ENCODE peak calls at places on chromosomes 4 and X, in ten cellular contexts. C is right lobe of liver; E is foreskin fibroblast; R is endothelial cell; D is cardiac muscle cell; Q is brain microvascular endothelial cell; I is activated CD8-positive, alpha-beta T cell treated with anti-CD3 and anti-CD28 coated beads for 36 hours; P is A549; H is thoracic aorta; X is HCT116. F is an unnamed sample.

GRCh38 chr4:174575436-174575835 is 53.1 kb upstream of the HPGD start:
- DNase-seq in C (no peak), P (no peak), D (no peak), Q (no peak), X (no peak), R (no peak), E (no peak), H (no peak), I (no peak), F (no peak)

GRCh38 chr4:84938316-84938715 is 28.2 kb downstream of the WDFY3 start:
- DNase-seq in E (peak), P (no peak), D (peak), Q (peak), X (no peak), R (no peak), I (no peak), C (no peak), H (peak), F (no peak)

GRCh38 chr4:138115053-138115452 is 127.1 kb downstream of the SLC7A11 start:
- DNase-seq in D (no peak), C (no peak), Q (no peak), X (no peak), E (no peak), H (no peak), R (no peak), I (no peak), P (no peak), F (no peak)

GRCh38 chrX:2413969-2414368 is 86.8 kb downstream of the DHRSX start:
- DNase-seq in C (no peak), P (no peak), R (no peak), I (no peak), Q (no peak), H (no peak), D (no peak), E (no peak), X (no peak), F (no peak)

GRCh38 chr4:147003956-147004580 is 58.4 kb upstream of the TTC29 start:
- DNase-seq in R (no peak), I (no peak), D (no peak), Q (no peak), E (no peak), X (no peak), C (no peak), H (no peak), P (no peak), F (no peak)

GRCh38 chr4:114364857-114365256 is 233.8 kb upstream of the UGT8 start:
- DNase-seq in D (peak), Q (peak), I (no peak), P (peak), E (peak), H (no peak), C (no peak), R (no peak), X (no peak), F (no peak)

GRCh38 chr4:154973636-154974035 is 192.6 kb downstream of the RBM46 start:
- DNase-seq in E (no peak), P (no peak), C (no peak), D (no peak), Q (no peak), R (no peak), H (no peak), I (no peak), X (no peak), F (no peak)

GRCh38 chr4:818106-818921 is 7.6 kb downstream of the CPLX1 start:
- DNase-seq in H (no peak), D (no peak), Q (no peak), I (no peak), P (no peak), E (no peak), R (no peak), X (no peak), C (no peak), F (no peak)

GRCh38 chrX:119981286-119982070 is 37.9 kb upstream of the NKAP start:
- DNase-seq in I (peak), P (peak), Q (peak), D (peak), R (no peak), C (no peak), E (no peak), X (peak), H (no peak), F (peak)

GRCh38 chr4:845233-845835 is 19.4 kb upstream of the CPLX1 start:
- DNase-seq in X (no peak), P (no peak), D (peak), C (peak), H (no peak), Q (no peak), E (peak), I (no peak), R (no peak), F (no peak)

GRCh38 chr4:29259556-29259955 is 1460.6 kb upstream of the PCDH7 start:
- DNase-seq in R (no peak), E (no peak), P (no peak), Q (no peak), H (no peak), X (no peak), D (no peak), I (no peak), C (no peak), F (no peak)

GRCh38 chr4:15118281-15118680 is 116.0 kb downstream of the CPEB2 start:
- DNase-seq in P (peak), Q (no peak), C (peak), X (no peak), H (no peak), E (no peak), R (no peak), I (no peak), D (no peak), F (no peak)

GRCh38 chr4:47650584-47651130 is 165.6 kb downstream of the ATP10D start:
- DNase-seq in D (peak), R (no peak), P (no peak), E (peak), I (no peak), H (no peak), X (no peak), C (no peak), Q (peak), F (no peak)

GRCh38 chrX:48933757-48934156 is 14.9 kb upstream of the PIM2 start:
- DNase-seq in H (no peak), D (no peak), R (no peak), E (no peak), X (no peak), C (no peak), I (no peak), Q (no peak), P (no peak), F (no peak)

GRCh38 chrX:48927125-48927524 is 8.3 kb upstream of the PIM2 start:
- DNase-seq in D (no peak), X (no peak), I (no peak), C (no peak), R (no peak), P (no peak), E (no peak), Q (no peak), H (no peak), F (no peak)

GRCh38 chrX:48924270-48924669 is 5.4 kb upstream of the PIM2 start:
- DNase-seq in D (no peak), P (no peak), R (no peak), X (no peak), H (no peak), E (no peak), I (peak), C (no peak), Q (no peak), F (no peak)

GRCh38 chrX:48923771-48924170 is 4.9 kb upstream of the PIM2 start:
- DNase-seq in I (no peak), Q (no peak), X (no peak), P (no peak), R (no peak), C (no peak), H (no peak), D (no peak), E (no peak), F (no peak)

DNA sequence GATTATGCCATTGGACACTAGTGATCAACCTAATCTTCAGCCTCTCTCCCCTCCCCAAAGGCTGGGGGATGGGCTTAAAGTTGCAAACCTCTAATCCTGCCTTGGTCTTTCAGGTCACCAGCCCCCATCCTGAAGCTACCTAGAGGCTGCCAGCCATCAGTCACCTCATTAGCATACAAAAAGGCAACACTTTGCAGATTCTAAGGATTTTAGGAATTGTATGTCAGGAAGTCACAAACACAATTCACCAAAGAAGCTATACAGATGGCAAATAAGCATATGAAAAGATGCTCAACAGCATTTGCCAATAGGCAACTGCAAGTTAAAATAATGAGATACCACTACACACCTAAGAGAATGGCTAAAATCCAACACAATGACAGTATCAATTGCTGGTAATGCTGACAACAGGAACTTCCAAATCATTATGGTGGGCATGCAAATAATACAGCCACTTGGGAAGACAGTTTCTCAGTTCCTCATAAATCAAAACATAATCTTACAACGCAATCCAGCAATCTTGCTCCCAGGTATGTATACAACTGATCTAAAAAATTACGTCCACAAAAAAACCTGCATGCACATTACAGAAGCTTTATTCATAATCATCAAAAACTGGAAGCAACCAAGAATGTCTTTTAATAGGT is 9.0 kb upstream of the PIM2 start:
- DNase-seq in Q (no peak), H (no peak), D (no peak), E (no peak), R (no peak), P (no peak), I (no peak), X (no peak), C (no peak), F (no peak)
- TF ChIP-seq CTCF in Q (no peak), H (no peak), D (no peak), E (no peak), R (no peak), P (no peak), I (no peak), X (no peak), C (no peak), F (no peak)

DNA sequence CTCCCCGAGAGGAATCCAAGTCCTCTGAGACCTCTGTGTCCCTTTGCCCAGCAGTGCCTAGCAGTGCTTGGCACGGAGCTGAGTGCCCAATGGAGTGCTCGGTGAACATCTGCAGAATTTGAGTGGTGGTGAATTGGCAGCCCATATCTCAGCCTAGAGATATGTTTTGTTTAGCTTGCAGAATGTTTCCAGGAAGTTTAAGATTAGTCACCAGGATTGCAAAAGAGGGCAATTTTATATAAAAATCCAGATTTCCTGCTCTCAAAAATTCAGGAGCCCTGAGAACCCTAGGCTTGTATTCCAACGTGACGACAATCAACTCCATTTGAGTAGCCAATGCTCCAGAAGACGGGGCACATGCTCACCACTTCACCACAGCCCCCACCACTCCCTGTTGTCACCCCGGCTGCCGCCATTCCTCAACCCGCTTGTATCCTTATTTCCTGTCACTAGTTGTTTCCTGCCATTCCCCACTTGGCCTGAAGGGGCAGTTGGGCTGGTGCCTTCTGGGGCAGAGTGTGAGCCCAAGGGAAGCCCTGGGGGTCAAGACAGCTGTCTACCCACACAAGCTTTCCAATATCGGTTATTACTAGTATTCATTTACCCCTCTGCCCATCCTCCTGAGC is 116.9 kb downstream of the EFNB1 start:
- DNase-seq in Q (peak), R (peak), H (no peak), D (peak), C (no peak), I (peak), X (no peak), P (peak), E (peak), F (no peak)
- TF ChIP-seq CTCF in Q (peak), R (peak), H (peak), D (peak), C (peak), I (no peak), X (peak), P (no peak), E (peak), F (no peak)

GRCh38 chrX:36869457-36869856 is 138.7 kb upstream of the FAM47C start:
- DNase-seq in C (no peak), D (no peak), E (no peak), P (no peak), H (no peak), R (no peak), X (no peak), I (no peak), Q (no peak), F (no peak)

GRCh38 chrX:36868592-36868991 is 139.6 kb upstream of the FAM47C start:
- DNase-seq in R (no peak), D (no peak), C (no peak), X (no peak), Q (no peak), P (no peak), H (no peak), I (no peak), E (no peak), F (no peak)

GRCh38 chrX:36867143-36867542 is 141.0 kb upstream of the FAM47C start:
- DNase-seq in Q (peak), D (peak), I (no peak), E (no peak), H (no peak), X (no peak), R (peak), P (peak), C (no peak), F (peak)
- TF ChIP-seq CTCF in Q (peak), D (peak), I (peak), E (peak), H (peak), X (peak), R (peak), P (peak), C (peak), F (peak)

DNA sequence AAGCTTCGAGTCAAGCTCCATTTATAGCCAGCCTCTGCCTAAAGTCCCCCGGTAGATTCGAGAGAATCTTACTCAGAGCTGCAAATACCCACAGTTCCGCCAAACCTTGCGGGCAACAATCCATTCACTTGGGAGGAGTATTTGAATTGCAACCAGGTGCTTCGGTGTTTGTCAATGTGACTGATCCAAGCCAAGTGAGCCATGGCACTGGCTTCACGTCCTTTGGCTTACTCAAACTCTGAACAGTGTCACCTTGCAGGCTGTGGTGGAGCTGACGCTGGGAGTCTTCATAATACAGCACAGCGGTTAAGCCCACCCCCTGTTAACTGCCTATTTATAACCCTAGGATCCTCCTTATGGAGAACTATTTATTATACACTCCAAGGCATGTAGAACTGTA is 11.2 kb downstream of the CD40LG start:
- DNase-seq in X (no peak), D (no peak), P (no peak), C (no peak), H (no peak), Q (no peak), I (no peak), E (no peak), R (no peak), F (no peak)
- TF ChIP-seq CTCF in X (no peak), D (no peak), P (no peak), C (no peak), H (no peak), Q (no peak), I (no peak), E (no peak), R (no peak), F (no peak)

GRCh38 chr4:152356428-152357034 is 179.4 kb downstream of the FBXW7 start:
- DNase-seq in I (no peak), Q (peak), D (peak), R (no peak), E (no peak), C (no peak), P (no peak), H (no peak), X (no peak), F (no peak)
- TF ChIP-seq CTCF in I (no peak), Q (no peak), D (no peak), R (no peak), E (no peak), C (no peak), P (peak), H (no peak), X (peak), F (no peak)

GRCh38 chrX:72050011-72050410 is 81.7 kb downstream of the RTL5 start:
- DNase-seq in P (no peak), E (no peak), R (no peak), Q (no peak), X (no peak), H (no peak), D (no peak), C (no peak), I (no peak), F (no peak)

GRCh38 chrX:72045552-72046277 is 86.0 kb downstream of the RTL5 start:
- DNase-seq in C (no peak), R (no peak), X (no peak), Q (no peak), P (peak), D (no peak), E (no peak), H (no peak), I (no peak), F (no peak)

GRCh38 chrX:72046447-72046846 is 85.3 kb downstream of the RTL5 start:
- DNase-seq in C (no peak), X (no peak), E (no peak), R (no peak), D (no peak), H (no peak), Q (no peak), P (no peak), I (no peak), F (no peak)

GRCh38 chrX:72051589-72051988 is 80.1 kb downstream of the RTL5 start:
- DNase-seq in C (no peak), Q (no peak), R (no peak), P (no peak), E (no peak), D (no peak), I (no peak), H (no peak), X (no peak), F (no peak)

DNA sequence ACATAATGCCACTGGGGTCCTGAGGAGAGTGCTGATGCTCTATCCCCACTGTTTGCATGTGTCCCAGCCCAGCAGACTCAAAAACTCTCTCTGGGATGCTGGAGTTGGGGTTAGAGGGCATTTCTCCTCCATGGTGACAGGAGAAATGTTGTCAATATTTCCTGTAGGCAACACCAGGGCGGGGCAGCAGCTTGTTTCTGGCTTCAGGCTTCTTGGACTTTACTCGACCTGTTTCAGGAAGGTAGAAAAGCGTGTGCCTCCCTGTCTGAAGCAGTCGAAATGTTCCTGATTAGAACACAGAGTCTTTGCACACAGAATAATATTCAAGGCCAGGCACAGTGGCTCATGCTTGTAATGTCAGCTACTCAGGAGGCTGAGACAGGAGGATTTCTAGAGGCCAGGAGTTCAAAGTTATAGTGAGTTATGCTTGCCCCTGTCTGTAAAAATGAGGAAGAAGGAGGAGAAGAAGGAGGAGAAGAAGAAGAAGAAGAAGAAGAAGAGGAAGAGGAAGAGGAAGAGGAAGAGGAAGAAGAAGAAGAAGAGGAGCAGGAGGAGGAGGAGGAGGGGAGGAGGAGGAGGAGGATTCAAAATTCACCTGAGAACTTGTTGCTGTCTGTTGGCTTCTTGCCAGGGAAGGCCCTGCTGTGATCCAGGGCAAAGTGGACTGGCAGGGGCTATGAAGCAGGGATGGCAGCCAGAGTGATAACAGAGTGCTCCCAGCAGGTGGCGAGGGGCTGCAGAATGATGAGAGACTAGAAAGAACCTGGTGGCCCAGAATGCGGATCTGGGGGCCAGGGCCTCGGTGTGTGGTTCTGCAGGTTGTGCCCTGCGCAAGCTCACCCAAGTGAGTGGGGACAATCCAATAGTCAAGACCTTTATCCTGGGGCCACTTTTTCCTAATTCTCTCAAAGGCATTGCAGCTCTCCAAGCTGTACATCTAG is 82.9 kb downstream of the RTL5 start:
- DNase-seq in D (no peak), X (no peak), I (peak), C (no peak), E (no peak), P (peak), Q (no peak), H (no peak), R (no peak), F (no peak)
- TF ChIP-seq CTCF in D (no peak), X (no peak), I (no peak), C (no peak), E (no peak), P (no peak), Q (peak), H (no peak), R (no peak), F (no peak)

DNA sequence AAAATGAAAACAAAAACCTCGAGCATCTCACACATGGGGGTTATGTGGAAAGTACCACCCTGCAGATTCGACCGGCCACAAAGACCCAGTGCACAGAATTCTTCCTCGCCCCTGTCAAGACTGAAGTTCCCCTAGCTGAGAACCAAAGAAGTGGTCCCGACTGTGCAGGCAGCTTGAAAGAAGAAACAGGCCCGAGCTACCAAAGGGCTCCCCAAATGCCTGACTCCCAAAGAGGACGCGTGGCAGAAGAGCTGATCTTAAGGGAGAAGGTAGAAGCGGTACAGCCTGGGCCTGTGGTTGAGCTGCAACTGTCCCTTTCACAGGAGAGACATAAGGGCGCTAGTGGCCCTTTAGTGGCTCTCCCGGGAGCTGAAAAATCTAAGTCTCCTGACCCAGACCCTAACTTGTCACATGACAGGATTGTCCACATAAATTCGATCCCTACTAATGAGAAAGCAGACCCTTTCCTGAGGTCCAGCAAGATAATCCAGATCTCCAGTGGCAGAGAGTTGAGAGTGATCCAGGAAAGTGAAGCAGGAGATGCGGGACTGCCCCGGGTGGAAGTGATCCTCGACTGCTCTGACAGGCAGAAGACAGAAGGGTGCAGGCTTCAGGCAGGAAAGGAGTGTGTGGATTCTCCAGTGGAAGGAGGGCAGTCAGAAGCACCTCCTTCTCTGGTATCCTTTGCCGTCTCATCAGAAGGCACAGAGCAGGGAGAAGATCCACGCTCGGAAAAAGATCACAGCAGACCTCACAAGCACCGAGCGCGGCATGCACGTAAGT is 108.8 kb upstream of the MYOZ2 start:
- DNase-seq in P (peak), I (no peak), Q (no peak), E (no peak), X (no peak), C (no peak), H (no peak), R (no peak), D (no peak), F (no peak)
- TF ChIP-seq CTCF in P (no peak), I (no peak), Q (no peak), E (no peak), X (no peak), C (no peak), H (no peak), R (no peak), D (no peak), F (no peak)

F was measured in GM20000.